ENCODE peak calls at places on chromosomes 2 and 18, in four cellular contexts. K, Y, R and X are unnamed samples.

GRCh38 chr2:85930129-85931124 is 41.6 kb upstream of the ST3GAL5 start:
- DNase-seq in K (no peak), Y (no peak), R (no peak), X (no peak)

GRCh38 chr2:10846110-10846861 is 33.7 kb upstream of the PDIA6 start:
- DNase-seq in K (no peak), Y (no peak), R (no peak), X (no peak)

GRCh38 chr18:59660976-59661743 is 36.1 kb downstream of the CCBE1 start:
- DNase-seq in K (no peak), Y (no peak), R (no peak), X (no peak)

GRCh38 chr2:171158790-171159325 is 1.8 kb downstream of the TLK1 start:
- DNase-seq in K (no peak), Y (no peak), R (no peak), X (no peak)

GRCh38 chr2:120692691-120693090 is 43.0 kb upstream of the GLI2 start:
- DNase-seq in K (no peak), Y (no peak), R (no peak), X (no peak)

GRCh38 chr2:173136614-173137013 is 61.0 kb downstream of the MAP3K20 start:
- DNase-seq in K (no peak), Y (no peak), R (no peak), X (no peak)

GRCh38 chr2:102226612-102227351 is 40.0 kb downstream of the IL1RL2 start:
- DNase-seq in K (no peak), Y (no peak), R (no peak), X (no peak)

GRCh38 chr2:20469595-20469994 is 22.7 kb downstream of the RHOB start:
- DNase-seq in K (peak; percentile 38), Y (peak; percentile 12), R (no peak), X (no peak)

GRCh38 chr2:11480406-11480805 is 14.4 kb upstream of the E2F6 start:
- DNase-seq in K (no peak), Y (no peak), R (no peak), X (no peak)

GRCh38 chr2:236184701-236185100 is 16.5 kb upstream of the GBX2 start:
- DNase-seq in K (no peak), Y (no peak), R (no peak), X (no peak)

DNA sequence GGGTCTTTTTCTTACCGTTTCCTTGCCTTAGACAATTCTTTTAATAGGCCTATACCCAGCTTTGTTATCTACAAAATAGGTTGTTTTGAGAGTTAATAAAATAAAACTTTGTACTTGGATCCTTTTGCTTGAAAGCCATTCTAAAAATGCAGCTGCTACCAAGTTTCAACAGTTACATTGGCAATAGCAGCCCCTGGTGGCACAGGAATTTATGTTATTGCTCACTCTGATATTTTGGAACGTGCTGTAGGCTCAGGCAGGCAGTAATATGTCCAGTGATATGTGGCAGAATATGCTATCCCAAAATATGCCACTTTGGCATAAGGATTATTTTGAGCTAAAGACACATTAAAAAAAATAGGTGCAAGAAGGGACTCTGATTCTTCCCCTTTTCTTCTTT is 6.7 kb upstream of the COMMD1 start:
- DNase-seq in K (no peak), Y (no peak), R (no peak), X (no peak)
- TF ChIP-seq CTCF in K (peak; percentile 18), Y (no peak), R (no peak), X (peak; percentile 66)

DNA sequence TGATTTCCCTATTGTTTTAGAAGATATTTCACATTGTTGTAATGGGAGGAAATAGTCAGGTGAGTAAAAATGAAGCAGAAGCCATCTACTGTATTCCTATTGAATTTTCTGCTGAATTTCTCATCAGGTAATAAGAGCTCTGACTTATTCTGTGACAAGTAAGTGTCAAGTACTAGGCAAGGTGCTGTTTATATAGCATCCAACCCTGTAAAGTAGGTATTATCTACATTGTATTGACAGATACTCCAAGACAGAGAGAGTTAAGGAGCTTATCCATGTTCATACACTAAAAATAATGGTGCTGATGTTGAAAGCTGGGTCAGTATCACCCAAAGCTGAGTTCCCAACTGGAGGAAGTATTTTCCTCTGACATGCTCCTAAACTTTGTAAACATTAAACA is 106.0 kb downstream of the KCNJ3 start:
- DNase-seq in K (no peak), Y (no peak), R (no peak), X (no peak)
- H3K4me3 ChIP-seq in K (no peak overlapping the region), Y (no peak overlapping the region), R (no peak overlapping the region), X (no peak overlapping the region)

DNA sequence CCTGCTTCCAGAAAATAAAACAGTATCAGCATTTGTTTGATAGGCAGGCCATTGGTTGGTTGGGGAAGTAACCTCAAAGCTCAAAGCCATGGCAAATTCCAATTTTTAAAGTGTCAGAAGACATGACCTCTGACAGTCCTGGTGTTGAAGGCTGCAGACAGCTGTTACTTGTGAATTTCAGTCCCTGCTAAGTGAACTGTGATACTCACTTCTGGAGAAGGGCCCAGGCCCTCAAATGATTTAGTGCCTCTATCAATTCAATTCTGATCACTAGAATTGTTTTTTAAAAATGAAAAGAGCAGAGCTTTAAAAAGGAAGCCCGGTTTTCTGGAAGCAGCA is 23.1 kb downstream of the MRPL44 start:
- DNase-seq in K (no peak), Y (no peak), R (no peak), X (no peak)
- H3K27me3 ChIP-seq in K (peaks cover 3% of the 10 kb centered on the region), Y (no peaks in the 10 kb centered on the region), R (no peaks in the 10 kb centered on the region), X (no peaks in the 10 kb centered on the region)

DNA sequence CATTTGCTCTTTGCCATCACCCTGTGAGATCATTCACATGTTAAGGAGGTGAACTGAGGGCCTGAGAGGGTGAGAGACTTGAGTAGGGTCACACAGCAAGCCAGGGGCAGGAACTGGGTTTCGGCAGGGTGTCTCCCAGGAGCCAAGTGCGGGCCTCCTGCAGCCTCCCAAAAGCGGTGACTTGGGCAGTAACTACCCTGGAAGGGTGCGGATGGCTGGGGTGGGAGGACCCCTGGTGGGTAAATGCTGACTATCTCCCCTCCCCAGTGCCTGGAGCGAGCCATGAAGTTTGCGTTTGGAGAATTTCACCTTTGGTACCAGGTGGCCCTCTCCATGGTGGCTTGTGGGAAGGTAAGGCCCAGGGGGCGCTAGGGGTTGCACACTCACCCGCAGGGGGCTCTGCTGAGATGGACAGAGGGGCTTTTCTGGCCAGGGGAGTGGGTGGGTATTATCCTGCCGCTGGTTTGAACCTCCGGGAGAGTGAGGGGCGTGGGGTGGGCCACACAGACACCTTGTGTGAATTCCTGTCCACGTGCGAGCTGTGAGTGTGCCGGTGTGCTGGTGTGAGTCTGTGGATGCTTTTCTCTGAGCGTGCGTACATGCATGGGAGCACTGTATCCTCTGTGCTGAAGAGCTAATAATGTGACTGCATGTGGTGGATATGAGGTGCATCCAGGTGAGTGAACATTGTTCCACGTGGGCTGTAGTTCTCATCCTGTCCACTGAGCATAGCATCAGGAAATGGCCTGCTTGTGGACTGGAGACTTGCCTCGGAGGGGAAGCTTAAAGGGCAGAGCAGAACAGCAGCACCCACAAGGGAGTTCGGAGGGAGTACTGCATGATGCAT is 91.0 kb upstream of the MCFD2 start:
- DNase-seq in K (no peak), Y (no peak), R (no peak), X (no peak)
- TF ChIP-seq CTCF in K (peak; percentile 6), Y (no peak), R (no peak), X (peak; percentile 21)